ENCODE peak calls at places on chromosomes 4 and X, in eight cellular contexts. H, B, X, F, G, E, M and L are unnamed samples.

GRCh38 chr4:7388627-7389026 is 46.1 kb downstream of the PSAPL1 start:
- DNase-seq in B (no peak), H (no peak), M (no peak), X (no peak), E (no peak), F (no peak), G (no peak), L (no peak)

GRCh38 chr4:6548201-6548881 is 26.6 kb upstream of the MAN2B2 start:
- DNase-seq in G (no peak), H (peak; percentile 26), M (peak; percentile 2), X (peak; percentile 19), B (peak; percentile 37), E (peak; percentile 53), F (no peak), L (no peak)

GRCh38 chr4:2256781-2257191 is 5.1 kb downstream of the MXD4 start:
- DNase-seq in E (peak; percentile 41), M (no peak), B (no peak), G (peak; percentile 71), F (peak; percentile 71), H (peak; percentile 56), X (no peak), L (no peak)

GRCh38 chr4:185101354-185101890 is 41.6 kb upstream of the SLC25A4 start:
- DNase-seq in H (no peak), X (no peak), G (no peak), M (peak; percentile 2), F (no peak), B (no peak), E (peak; percentile 37), L (no peak)

GRCh38 chrX:17495052-17495451 is 120.1 kb downstream of the NHS start:
- DNase-seq in F (no peak), G (no peak), H (no peak), B (no peak), M (no peak), E (no peak), X (no peak), L (no peak)

GRCh38 chrX:555589-556220 is 74.9 kb upstream of the SHOX start:
- DNase-seq in B (no peak), M (no peak), H (no peak), X (no peak), F (no peak), E (peak; percentile 5), G (no peak), L (no peak)

GRCh38 chr4:42492977-42493376 is 95.7 kb downstream of the SHISA3 start:
- DNase-seq in X (no peak), H (no peak), E (no peak), M (no peak), B (no peak), G (no peak), F (no peak), L (no peak)

GRCh38 chrX:48802089-48802812 is 384 bp downstream of the HDAC6 start:
- DNase-seq in G (peak; percentile 75), M (peak; percentile 5), X (peak; percentile 80), B (peak; percentile 81), E (peak; percentile 81), H (peak; percentile 80), F (peak; percentile 67), L (peak; percentile 38)

GRCh38 chrX:43655151-43655676 is 885 bp upstream of the MAOA start:
- DNase-seq in G (peak; percentile 36), M (no peak), B (peak; percentile 53), X (no peak), H (peak; percentile 24), E (peak; percentile 63), F (no peak), L (no peak)

GRCh38 chr4:148053298-148054003 is 321.6 kb downstream of the ARHGAP10 start:
- DNase-seq in H (peak; percentile 43), X (peak; percentile 52), M (no peak), F (no peak), E (no peak), G (peak; percentile 36), B (no peak), L (no peak)

GRCh38 chrX:13420545-13421183 is 100.8 kb upstream of the ATXN3L start:
- DNase-seq in X (no peak), B (peak; percentile 50), E (no peak), M (no peak), H (no peak), F (no peak), G (no peak), L (no peak)

GRCh38 chr4:176789955-176790354 is 2.8 kb downstream of the VEGFC start:
- DNase-seq in H (no peak), E (peak; percentile 86), M (no peak), X (peak; percentile 17), B (peak; percentile 80), F (no peak), G (no peak), L (no peak)

GRCh38 chrX:79413963-79414362 is 46.8 kb upstream of the ITM2A start:
- DNase-seq in F (no peak), G (no peak), B (no peak), H (no peak), E (no peak), X (no peak), M (no peak), L (no peak)

GRCh38 chr4:147739239-147739823 is 7.4 kb downstream of the ARHGAP10 start:
- DNase-seq in M (no peak), B (no peak), F (no peak), E (no peak), H (no peak), X (no peak), G (no peak), L (no peak)

GRCh38 chrX:73401591-73402266 is 45.1 kb upstream of the CDX4 start:
- DNase-seq in X (no peak), B (no peak), H (no peak), E (no peak), M (no peak), G (no peak), F (no peak), L (no peak)

GRCh38 chrX:70089575-70090297 is 27.5 kb downstream of the OTUD6A start:
- DNase-seq in X (no peak), B (peak; percentile 12), H (no peak), F (no peak), M (no peak), G (no peak), E (peak; percentile 52), L (peak; percentile 9)

GRCh38 chrX:102985182-102985581 is 48.1 kb downstream of the RAB40AL start:
- DNase-seq in F (no peak), G (no peak), X (no peak), E (peak; percentile 7), H (no peak), B (peak; percentile 19), M (peak; percentile 89), L (no peak)

GRCh38 chrX:103275947-103276567 is 493 bp downstream of the TCEAL5 start:
- DNase-seq in G (no peak), E (no peak), H (no peak), X (no peak), M (no peak), F (no peak), B (no peak), L (no peak)

GRCh38 chr4:71711985-71712348 is 71.9 kb downstream of the GC start:
- DNase-seq in F (no peak), X (no peak), B (no peak), G (no peak), E (no peak), H (no peak), M (no peak), L (no peak)

GRCh38 chr4:71713611-71714203 is 70.2 kb downstream of the GC start:
- DNase-seq in G (no peak), H (no peak), B (peak; percentile 9), X (peak; percentile 39), E (peak; percentile 54), F (no peak), M (peak; percentile 46), L (peak; percentile 15)

GRCh38 chr4:71711044-71711984 is 72.6 kb downstream of the GC start:
- DNase-seq in F (no peak), X (no peak), B (no peak), H (no peak), G (no peak), E (no peak), M (no peak), L (no peak)

GRCh38 chr4:71709961-71710360 is 73.9 kb downstream of the GC start:
- DNase-seq in G (no peak), H (no peak), M (no peak), E (no peak), X (no peak), B (no peak), F (no peak), L (no peak)
- TF ChIP-seq CTCF in G (no peak), H (no peak), M (peak; percentile 25), E (no peak), X (no peak), B (peak; percentile 5), F (no peak), L (peak; percentile 29)

DNA sequence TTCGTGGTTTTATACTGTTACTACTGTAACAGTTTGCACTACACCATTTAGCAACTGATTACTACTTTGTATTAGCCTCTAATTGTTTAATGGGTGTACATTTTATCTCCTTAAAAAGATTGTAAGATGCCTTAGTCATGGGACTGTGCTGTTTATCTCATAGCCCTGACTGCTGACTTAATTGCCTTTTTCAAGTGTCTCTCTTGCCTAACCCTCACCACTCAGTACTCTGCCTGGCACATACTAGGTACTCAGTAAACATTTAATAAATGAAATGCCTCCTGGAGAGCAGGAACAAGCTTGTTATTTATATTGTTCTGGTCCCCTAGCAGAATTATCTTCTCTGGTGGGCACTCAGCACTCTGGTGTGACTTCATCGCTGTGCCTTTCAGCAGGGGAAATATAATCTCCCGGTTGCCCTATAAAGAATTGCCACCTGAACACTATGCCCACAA is 1.7 kb upstream of the STIM2 start:
- DNase-seq in B (no peak), F (no peak), X (peak; percentile 57), E (peak; percentile 6), G (no peak), H (no peak), M (no peak), L (no peak)
- H3K4me3 ChIP-seq in B (peak overlapping the region; percentile 59), F (no peak overlapping the region), X (peak overlapping the region; percentile 93), E (no peak overlapping the region), G (no peak overlapping the region), H (peak overlapping the region; percentile 82), M (no peak overlapping the region), L (peak overlapping the region; percentile 88)

GRCh38 chrX:100895365-100896075 is 21.4 kb upstream of the NOX1 start:
- DNase-seq in E (peak; percentile 66), F (no peak), X (peak; percentile 67), G (no peak), B (peak; percentile 93), M (no peak), H (no peak), L (no peak)
- TF ChIP-seq CTCF in E (peak; percentile 63), F (peak; percentile 25), X (peak; percentile 83), G (peak; percentile 14), B (peak; percentile 70), M (peak; percentile 63), H (peak; percentile 50), L (peak; percentile 74)

DNA sequence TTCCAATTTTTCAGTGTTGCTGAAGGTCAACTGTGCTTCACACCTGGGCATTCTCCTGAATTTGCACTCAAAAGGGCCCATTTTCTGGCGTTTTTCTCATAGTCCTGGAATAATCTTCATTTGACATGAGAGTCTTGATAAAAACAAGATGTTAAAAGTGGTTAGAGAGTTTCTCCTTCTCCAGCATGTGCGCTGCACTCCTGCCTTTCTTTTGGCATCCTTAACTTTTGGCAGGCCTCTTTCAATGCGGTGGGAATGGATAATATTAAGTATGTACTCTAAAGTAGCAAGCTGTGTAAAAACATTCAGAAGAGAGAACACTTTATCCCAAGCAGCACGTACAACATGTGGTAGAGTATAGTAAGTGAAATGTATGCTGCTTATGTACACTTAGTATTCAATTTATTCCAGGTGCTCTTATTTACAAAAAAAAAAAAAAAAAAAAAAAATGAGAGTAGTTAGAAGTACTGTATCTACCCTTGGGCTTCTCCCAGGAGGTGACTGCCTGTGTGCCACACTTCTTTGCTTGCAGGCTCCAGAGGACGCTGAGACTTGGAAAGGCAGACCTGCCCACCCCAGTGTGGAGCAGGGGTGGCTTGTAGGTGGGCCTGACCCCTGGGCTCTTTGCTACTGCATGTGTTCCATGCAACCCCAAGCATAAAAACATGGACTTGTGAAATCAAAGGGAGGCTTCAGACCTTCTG is 3.9 kb downstream of the FGF2 start:
- DNase-seq in H (no peak), E (peak; percentile 65), F (no peak), M (no peak), X (no peak), B (no peak), G (no peak), L (no peak)
- H3K4me3 ChIP-seq in H (no peak overlapping the region), E (peak overlapping the region; percentile 91), F (no peak overlapping the region), M (peak overlapping the region; percentile 93), X (no peak overlapping the region), B (no peak overlapping the region), G (no peak overlapping the region), L (no peak overlapping the region)